ENCODE peak calls at places on chromosomes 6 and 20, in nine cellular contexts. Z is IMR-90; I is BJ; H is CD8-positive, alpha-beta memory T cell; W is colonic mucosa; C is astrocyte of the spinal cord; Y is GM12878; X is lung; G is brain microvascular endothelial cell. M is an unnamed sample.

GRCh38 chr6:25866011-25866410 is 8.0 kb downstream of the SLC17A3 start:
- DNase-seq in Y (no peak), C (no peak), X (no peak), G (no peak), I (no peak), H (peak; percentile 73), Z (no peak), W (no peak), M (no peak)

GRCh38 chr6:41560440-41561192 is 14.4 kb downstream of the FOXP4 start:
- DNase-seq in Z (no peak), Y (no peak), I (no peak), C (peak; percentile 14), H (peak; percentile 94), G (no peak), X (peak; percentile 50), W (peak; percentile 47), M (peak; percentile 34)

GRCh38 chr6:7264686-7265384 is 48.2 kb downstream of the SSR1 start:
- DNase-seq in G (no peak), Z (no peak), I (no peak), W (no peak), H (no peak), X (no peak), Y (no peak), C (no peak), M (no peak)

GRCh38 chr6:157374889-157375443 is 6.0 kb upstream of the ZDHHC14 start:
- DNase-seq in I (no peak), X (no peak), W (no peak), G (no peak), Y (no peak), H (no peak), C (no peak), Z (no peak), M (no peak)

GRCh38 chr20:59606566-59606965 is 2.2 kb downstream of the PHACTR3 start:
- DNase-seq in G (no peak), I (no peak), X (no peak), Y (no peak), W (no peak), Z (no peak), C (no peak), H (no peak), M (no peak)

GRCh38 chr20:17613328-17614175 is 43.7 kb downstream of the DSTN start:
- DNase-seq in I (no peak), Y (no peak), C (no peak), X (no peak), G (no peak), W (peak; percentile 42), Z (no peak), H (no peak), M (no peak)

GRCh38 chr6:46263709-46264091 is 92.9 kb upstream of the ENPP5 start:
- DNase-seq in G (no peak), X (no peak), Y (no peak), I (peak; percentile 96), H (no peak), W (no peak), C (peak; percentile 2), Z (peak; percentile 20), M (no peak)

GRCh38 chr6:25009351-25009750 is 73.6 kb upstream of the RIPOR2 start:
- DNase-seq in I (no peak), H (no peak), W (no peak), X (no peak), C (no peak), G (no peak), Y (no peak), Z (no peak), M (no peak)

GRCh38 chr6:105838156-105838555 is 248.0 kb upstream of the PRDM1 start:
- DNase-seq in Y (no peak), W (no peak), C (no peak), G (no peak), I (peak; percentile 50), Z (peak; percentile 15), H (no peak), X (no peak), M (no peak)

GRCh38 chr6:94071835-94072234 is 652.5 kb upstream of the EPHA7 start:
- DNase-seq in H (no peak), G (no peak), C (peak; percentile 29), Z (no peak), I (no peak), X (no peak), W (no peak), Y (no peak), M (no peak)

GRCh38 chr6:1200706-1201105 is 111.2 kb upstream of the FOXQ1 start:
- DNase-seq in Z (peak; percentile 39), C (peak; percentile 5), G (no peak), I (peak; percentile 92), Y (no peak), X (no peak), W (no peak), H (no peak), M (no peak)

GRCh38 chr6:138418118-138418742 is 14.2 kb downstream of the HEBP2 start:
- DNase-seq in G (no peak), I (no peak), C (no peak), W (no peak), H (no peak), Z (no peak), X (no peak), Y (no peak), M (no peak)

GRCh38 chr6:10778230-10778629 is 30.6 kb downstream of the TMEM14B start:
- DNase-seq in Y (no peak), G (no peak), Z (no peak), H (no peak), X (no peak), I (no peak), C (no peak), W (no peak), M (no peak)

GRCh38 chr6:8529250-8529649 is 93.9 kb upstream of the SLC35B3 start:
- DNase-seq in W (no peak), Z (no peak), I (no peak), X (no peak), Y (no peak), H (no peak), G (no peak), C (no peak), M (no peak)

GRCh38 chr20:50610212-50610718 is 81.1 kb downstream of the RIPOR3 start:
- DNase-seq in I (no peak), Z (no peak), Y (no peak), W (no peak), C (no peak), H (no peak), G (no peak), X (no peak), M (no peak)

DNA sequence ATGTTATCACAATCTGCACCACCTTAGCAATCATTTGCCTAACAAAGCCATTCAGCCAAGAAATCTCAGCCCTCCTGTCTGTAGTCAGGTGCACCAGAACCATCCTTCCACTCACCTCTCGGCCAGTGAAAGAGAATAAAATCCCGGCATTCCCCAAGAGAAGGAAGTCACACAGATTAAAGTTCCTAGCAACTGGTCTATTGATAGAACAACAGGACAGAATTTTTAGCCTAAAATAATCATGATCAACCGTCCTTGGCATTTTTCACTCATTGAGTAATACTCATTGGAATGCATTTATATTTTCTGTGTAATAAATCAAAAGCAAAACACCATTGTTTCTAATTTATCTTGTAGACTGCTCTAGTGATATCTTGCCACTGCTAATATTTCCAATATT is 85.7 kb upstream of the CDH4 start:
- DNase-seq in Z (no peak), X (no peak), Y (no peak), W (no peak), G (peak; percentile 27), H (no peak), I (no peak), C (no peak), M (no peak)
- H3K4me3 ChIP-seq in Z (no peak overlapping the region), X (no peak overlapping the region), Y (no peak overlapping the region), W (no peak overlapping the region), G (no peak overlapping the region), H (no peak overlapping the region), I (no peak overlapping the region), C (no peak overlapping the region), M (no peak overlapping the region)

GRCh38 chr6:111990214-111990613 is 63.7 kb upstream of the CCN6 start:
- DNase-seq in Y (no peak), X (no peak), I (no peak), Z (no peak), H (peak; percentile 2), G (no peak), W (no peak), C (no peak), M (no peak)
- H3K4me3 ChIP-seq in Y (no peak overlapping the region), X (no peak overlapping the region), I (no peak overlapping the region), Z (no peak overlapping the region), H (no peak overlapping the region), G (no peak overlapping the region), W (no peak overlapping the region), C (no peak overlapping the region), M (no peak overlapping the region)

DNA sequence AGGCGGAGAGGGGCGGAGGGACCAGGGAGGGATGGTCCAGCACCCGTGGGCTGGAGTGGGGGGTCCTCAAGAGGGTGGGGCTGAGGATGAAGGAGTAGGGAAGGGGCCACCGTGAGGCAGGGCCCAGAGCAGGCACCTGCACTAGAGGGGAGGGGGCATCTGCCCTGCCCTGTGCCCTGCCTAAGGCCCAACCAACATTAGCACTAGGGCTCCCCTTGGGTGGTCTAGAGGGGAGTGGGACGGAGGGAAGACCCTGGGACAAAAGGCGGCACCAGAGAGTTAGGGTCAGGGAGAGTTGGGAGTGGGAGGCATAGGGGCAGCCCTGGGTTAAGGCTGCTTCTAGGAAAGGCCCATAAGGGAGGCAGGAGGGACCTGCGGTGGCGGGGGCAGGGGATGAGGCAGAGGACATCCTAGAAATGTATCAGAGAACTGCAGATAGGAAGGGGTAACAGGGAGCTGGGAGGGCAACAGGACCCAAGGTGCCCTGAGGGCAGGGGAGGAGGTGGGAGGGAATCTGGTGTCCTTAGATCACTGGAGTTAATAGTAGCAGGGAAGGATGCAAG is 24.5 kb downstream of the HLA-F start:
- DNase-seq in W (no peak), G (no peak), Y (no peak), I (no peak), Z (no peak), X (no peak), H (no peak), C (no peak), M (no peak)
- H3K4me3 ChIP-seq in W (peak overlapping the region; percentile 60), G (peak overlapping the region; percentile 70), Y (peak overlapping the region; percentile 85), I (peak overlapping the region; percentile 85), Z (peak overlapping the region; percentile 66), X (no peak overlapping the region), H (peak overlapping the region; percentile 89), C (peak overlapping the region; percentile 52), M (peak overlapping the region; percentile 83)

GRCh38 chr20:329851-330232 is 4.5 kb downstream of the SOX12 start:
- DNase-seq in I (no peak), Y (no peak), W (no peak), G (no peak), H (no peak), C (no peak), Z (no peak), X (no peak), M (no peak)

GRCh38 chr20:329325-329695 is 4.0 kb downstream of the SOX12 start:
- DNase-seq in H (no peak), G (no peak), I (no peak), Y (no peak), C (no peak), W (no peak), Z (no peak), X (no peak), M (no peak)

GRCh38 chr20:327041-327945 is 1.9 kb downstream of the SOX12 start:
- DNase-seq in W (peak; percentile 79), C (peak; percentile 93), Y (peak; percentile 68), X (peak; percentile 83), H (peak; percentile 74), Z (peak; percentile 92), I (no peak), G (peak; percentile 74), M (peak; percentile 46)

GRCh38 chr20:327946-328563 is 2.7 kb downstream of the SOX12 start:
- DNase-seq in Z (peak; percentile 20), H (no peak), C (no peak), Y (no peak), X (no peak), G (no peak), I (no peak), W (no peak), M (no peak)

GRCh38 chr20:328596-329324 is 3.4 kb downstream of the SOX12 start:
- DNase-seq in W (no peak), H (no peak), I (no peak), Z (no peak), C (no peak), G (no peak), Y (no peak), X (no peak), M (no peak)
- H3K4me3 ChIP-seq in W (no peak overlapping the region), H (no peak overlapping the region), I (no peak overlapping the region), Z (no peak overlapping the region), C (peak overlapping the region; percentile 82), G (no peak overlapping the region), Y (no peak overlapping the region), X (no peak overlapping the region), M (no peak overlapping the region)